ENCODE peak calls at places on chromosomes 7 and 10, in four cellular contexts. T is HepG2, V is K562, F is GM12878. G is an unnamed sample.

GRCh38 chr7:50399206-50399605 is 50.9 kb downstream of the FIGNL1 start:
- ATAC-seq in T (no peak), V (no peak), F (no peak), G (no peak)

GRCh38 chr10:43160067-43160918 is 22.0 kb downstream of the CSGALNACT2 start:
- ATAC-seq in T (no peak), V (no peak), F (peak; percentile 75), G (no peak)

GRCh38 chr7:70093496-70093895 is 495.2 kb downstream of the AUTS2 start:
- ATAC-seq in T (no peak), V (no peak), F (no peak), G (no peak)

GRCh38 chr7:19482628-19483027 is 226.2 kb downstream of the POLR1F start:
- ATAC-seq in T (no peak), V (no peak), F (no peak), G (no peak)

GRCh38 chr10:12077580-12078180 is 8.9 kb downstream of the DHTKD1 start:
- ATAC-seq in T (no peak), V (no peak), F (peak; percentile 60), G (no peak)

GRCh38 chr10:124611738-124612137 is 132.4 kb downstream of the FAM53B start:
- ATAC-seq in T (no peak), V (no peak), F (peak; percentile 15), G (peak; percentile 20)

GRCh38 chr10:14751576-14752330 is 22.9 kb downstream of the FAM107B start:
- ATAC-seq in T (no peak), V (no peak), F (peak; percentile 74), G (peak; percentile 91)

GRCh38 chr7:68020102-68020501 is 1023.5 kb downstream of the TYW1 start:
- ATAC-seq in T (no peak), V (peak; percentile 49), F (no peak), G (no peak)

GRCh38 chr10:53886325-53887300 is 914.4 kb downstream of the PCDH15 start:
- ATAC-seq in T (peak; percentile 98), V (no peak), F (no peak), G (no peak)

GRCh38 chr10:129523723-129524316 is 56.8 kb downstream of the MGMT start:
- ATAC-seq in T (no peak), V (no peak), F (no peak), G (no peak)

GRCh38 chr7:113710310-113711106 is 208.3 kb downstream of the PPP1R3A start:
- ATAC-seq in T (peak; percentile 86), V (peak; percentile 90), F (peak; percentile 95), G (no peak)

GRCh38 chr7:94584113-94584512 is 71.8 kb downstream of the SGCE start:
- ATAC-seq in T (peak; percentile 20), V (no peak), F (no peak), G (no peak)

GRCh38 chr7:50205011-50205410 is 99.5 kb upstream of the IKZF1 start:
- ATAC-seq in T (no peak), V (peak; percentile 25), F (peak; percentile 21), G (no peak)

GRCh38 chr10:3239920-3240909 is 67.6 kb upstream of the PITRM1 start:
- ATAC-seq in T (peak; percentile 26), V (no peak), F (peak; percentile 26), G (peak; percentile 11)
- TF ChIP-seq POLR2AphosphoS5 in T (no peak), V (no peak), F (no peak), G (no peak)

GRCh38 chr10:68988530-68989316 is at the start of gene KIFBP:
- ATAC-seq in T (peak; percentile 90), V (peak; percentile 91), F (peak; percentile 86), G (peak; percentile 97)

GRCh38 chr10:68997216-68997615 is 8.6 kb downstream of the KIFBP start:
- ATAC-seq in T (no peak), V (no peak), F (peak; percentile 49), G (no peak)

GRCh38 chr10:68987611-68988010 is 992 bp upstream of the KIFBP start:
- ATAC-seq in T (no peak), V (no peak), F (no peak), G (no peak)

GRCh38 chr10:68989317-68989990 is 851 bp downstream of the KIFBP start:
- ATAC-seq in T (peak; percentile 23), V (peak; percentile 16), F (no peak), G (no peak)

GRCh38 chr10:68992721-68993440 is 4.3 kb downstream of the KIFBP start:
- ATAC-seq in T (no peak), V (no peak), F (no peak), G (peak; percentile 50)
- TF ChIP-seq EP300 in T (no peak), V (no peak), F (no peak), G (no peak)

GRCh38 chr7:44080118-44080517 is 2.2 kb downstream of the POLM start:
- ATAC-seq in T (no peak), V (no peak), F (no peak), G (no peak)

GRCh38 chr7:44082541-44083207 is 344 bp upstream of the POLM start:
- ATAC-seq in T (peak; percentile 97), V (peak; percentile 97), F (peak; percentile 92), G (peak; percentile 97)

GRCh38 chr7:44079221-44080021 is 2.9 kb downstream of the POLM start:
- ATAC-seq in T (no peak), V (no peak), F (no peak), G (no peak)

GRCh38 chr7:44081266-44081748 is 1.0 kb downstream of the POLM start:
- ATAC-seq in T (no peak), V (peak; percentile 40), F (peak; percentile 46), G (no peak)

DNA sequence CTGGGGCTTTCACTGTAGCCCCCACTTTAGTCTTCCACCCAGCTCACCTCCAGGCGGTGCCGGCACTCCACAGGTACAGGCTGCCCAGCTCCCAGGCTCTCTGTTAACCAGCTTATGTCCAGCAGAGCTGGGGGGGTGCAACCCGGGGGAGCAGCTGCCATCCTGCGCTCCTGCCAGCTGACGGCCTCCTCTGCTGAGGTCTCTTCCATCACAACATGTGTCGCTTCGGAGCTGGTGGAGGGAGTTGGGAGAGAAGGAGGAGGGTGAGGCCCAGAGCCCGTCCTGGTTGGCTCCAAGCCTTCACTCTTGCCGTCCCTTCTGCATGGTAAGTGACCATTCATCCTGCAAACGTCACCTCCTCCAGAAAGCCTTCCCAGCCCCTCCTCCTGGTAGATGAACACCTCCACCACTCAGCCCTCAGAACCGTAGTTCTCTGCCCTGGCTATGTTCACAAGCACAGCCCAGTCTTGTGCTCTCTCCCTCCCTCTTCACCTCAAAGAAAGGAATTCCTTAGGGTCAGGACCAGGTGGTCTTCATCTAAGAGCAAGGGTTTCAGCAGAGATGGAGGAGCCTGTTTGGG is 1.6 kb downstream of the POLM start:
- ATAC-seq in T (no peak), V (no peak), F (no peak), G (no peak)
- H3K27ac ChIP-seq in T (peak overlapping the region; percentile 30), V (no peak overlapping the region), F (peak overlapping the region; percentile 93), G (peak overlapping the region; percentile 52)

DNA sequence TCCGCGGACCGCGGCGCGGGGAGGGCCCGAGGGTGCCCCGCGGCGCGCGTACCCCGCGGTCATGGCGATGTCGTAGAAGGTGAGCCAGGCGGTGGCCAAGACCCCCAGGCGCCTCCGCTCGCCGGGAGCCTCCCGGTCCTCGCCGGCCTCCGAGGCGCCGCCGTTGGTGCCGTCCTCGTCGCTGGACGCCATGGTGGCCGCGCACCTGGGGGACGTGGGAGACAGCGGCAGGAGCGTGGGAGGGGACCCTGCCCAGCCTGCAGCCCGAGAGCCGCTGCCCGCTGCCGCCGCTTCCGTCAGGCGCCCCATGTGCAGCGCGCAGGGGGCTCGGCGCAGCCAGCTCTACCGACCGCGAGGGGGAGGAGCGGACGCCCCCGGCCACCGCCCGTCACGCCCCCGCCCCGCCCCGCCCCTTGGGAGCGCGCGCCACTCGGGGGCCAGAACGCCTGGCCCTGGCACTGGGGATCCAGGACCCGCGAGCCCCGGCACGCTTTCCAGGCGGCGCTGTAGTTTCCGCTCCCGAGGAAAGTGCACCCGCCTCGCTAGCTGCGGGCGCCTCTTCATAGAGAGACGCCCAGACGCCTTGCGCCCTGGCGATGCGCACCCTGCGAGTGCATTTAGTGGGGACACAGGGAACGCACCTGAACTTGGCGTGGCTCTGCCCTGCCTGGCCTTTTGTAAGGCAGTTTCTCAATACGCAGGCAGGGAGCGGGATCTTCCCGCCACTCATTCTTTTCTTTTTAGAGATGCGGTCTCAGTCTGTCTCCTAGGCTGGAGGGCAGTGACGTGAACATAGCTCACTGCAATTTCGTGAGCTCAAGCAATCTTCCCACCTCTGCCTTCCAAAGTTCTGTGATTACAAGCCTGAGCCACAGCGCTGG is at the start of gene HACD1:
- ATAC-seq in T (peak; percentile 90), V (peak; percentile 79), F (peak; percentile 82), G (peak; percentile 88)
- TF ChIP-seq POLR2AphosphoS5 in T (peak; percentile 51), V (no peak), F (no peak), G (peak; percentile 71)

GRCh38 chr10:78471723-78472541 is 438.3 kb downstream of the RPS24 start:
- ATAC-seq in T (peak; percentile 89), V (no peak), F (no peak), G (peak; percentile 31)
- TF ChIP-seq EP300 in T (peak; percentile 48), V (no peak), F (no peak), G (no peak)

DNA sequence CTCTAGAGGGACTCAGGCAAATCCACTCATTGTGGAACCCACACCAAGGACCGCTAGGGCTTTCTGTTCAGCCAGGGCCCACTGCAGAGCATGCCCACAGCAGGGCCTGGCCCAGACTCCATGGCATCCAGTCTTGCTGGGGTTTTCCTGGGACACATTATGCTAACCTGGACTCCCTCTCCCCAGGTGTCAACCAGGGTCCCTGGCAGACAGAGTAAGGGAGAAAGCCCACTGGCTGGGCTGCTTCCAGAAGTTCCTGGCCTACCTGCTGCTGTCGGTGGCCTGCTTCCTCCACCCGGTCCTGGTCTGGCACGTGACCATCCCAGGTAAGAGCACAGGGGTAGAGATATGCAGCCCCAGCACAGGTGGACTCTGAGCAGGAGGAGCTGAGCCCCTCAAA is 22.3 kb downstream of the TMEM72 start:
- ATAC-seq in T (no peak), V (no peak), F (peak; percentile 9), G (no peak)
- H3K27ac ChIP-seq in T (no peak overlapping the region), V (no peak overlapping the region), F (peak overlapping the region; percentile 13), G (peak overlapping the region; percentile 72)

GRCh38 chr7:126937196-126937595 is 315.5 kb downstream of the GRM8 start:
- ATAC-seq in T (no peak), V (no peak), F (no peak), G (no peak)
- TF ChIP-seq POLR2AphosphoS5 in T (no peak), V (no peak), F (no peak), G (no peak)